ENCODE peak calls at places on chromosome 4, in five cellular contexts. One of them, this sample, is unnamed.

GRCh38 chr4:65665951-65666523 is 4.3 kb downstream of the EPHA5 start:
- DNase-seq in HFF-Myc: no peak
- DNase-seq in NCI-H1417: peak; percentile 55
- DNase-seq in heart right ventricle: no peak
- DNase-seq in activated naive CD4-positive, alpha-beta T cell: no peak
- DNase-seq in this sample: no peak

GRCh38 chr4:6232836-6233785 is 32.8 kb upstream of the JAKMIP1 start:
- DNase-seq in heart right ventricle: no peak
- DNase-seq in NCI-H1417: no peak
- DNase-seq in activated naive CD4-positive, alpha-beta T cell: no peak
- DNase-seq in HFF-Myc: no peak
- DNase-seq in this sample: no peak

GRCh38 chr4:85968945-85969830 is 390.7 kb downstream of the MAPK10 start:
- DNase-seq in HFF-Myc: peak; percentile 27
- DNase-seq in activated naive CD4-positive, alpha-beta T cell: no peak
- DNase-seq in heart right ventricle: no peak
- DNase-seq in NCI-H1417: peak; percentile 79
- DNase-seq in this sample: peak; percentile 15

GRCh38 chr4:95614684-95615205 is 66.0 kb upstream of the UNC5C start:
- DNase-seq in activated naive CD4-positive, alpha-beta T cell: no peak
- DNase-seq in NCI-H1417: no peak
- DNase-seq in heart right ventricle: no peak
- DNase-seq in HFF-Myc: no peak
- DNase-seq in this sample: no peak

GRCh38 chr4:86977621-86978184 is 42.9 kb downstream of the AFF1 start:
- DNase-seq in HFF-Myc: no peak
- DNase-seq in activated naive CD4-positive, alpha-beta T cell: no peak
- DNase-seq in heart right ventricle: no peak
- DNase-seq in NCI-H1417: no peak
- DNase-seq in this sample: no peak

GRCh38 chr4:78298618-78299017 is 241.5 kb downstream of the FRAS1 start:
- DNase-seq in HFF-Myc: no peak
- DNase-seq in NCI-H1417: no peak
- DNase-seq in heart right ventricle: no peak
- DNase-seq in activated naive CD4-positive, alpha-beta T cell: no peak
- DNase-seq in this sample: no peak

GRCh38 chr4:183867247-183867646 is 37.9 kb upstream of the STOX2 start:
- DNase-seq in heart right ventricle: no peak
- DNase-seq in HFF-Myc: no peak
- DNase-seq in NCI-H1417: no peak
- DNase-seq in activated naive CD4-positive, alpha-beta T cell: no peak
- DNase-seq in this sample: no peak

GRCh38 chr4:46804781-46805413 is 104.1 kb downstream of the COX7B2 start:
- DNase-seq in NCI-H1417: no peak
- DNase-seq in heart right ventricle: peak; percentile 8
- DNase-seq in HFF-Myc: no peak
- DNase-seq in activated naive CD4-positive, alpha-beta T cell: no peak
- DNase-seq in this sample: no peak

GRCh38 chr4:6916587-6917444 is 7.2 kb downstream of the TBC1D14 start:
- DNase-seq in activated naive CD4-positive, alpha-beta T cell: peak; percentile 13
- DNase-seq in NCI-H1417: no peak
- DNase-seq in HFF-Myc: no peak
- DNase-seq in heart right ventricle: no peak
- DNase-seq in this sample: no peak

GRCh38 chr4:122661661-122662160 is 40.8 kb upstream of the IL21 start:
- DNase-seq in NCI-H1417: no peak
- DNase-seq in HFF-Myc: no peak
- DNase-seq in activated naive CD4-positive, alpha-beta T cell: no peak
- DNase-seq in heart right ventricle: no peak
- DNase-seq in this sample: no peak

GRCh38 chr4:8044699-8045098 is 105.0 kb upstream of the AFAP1 start:
- DNase-seq in heart right ventricle: no peak
- DNase-seq in NCI-H1417: peak; percentile 97
- DNase-seq in activated naive CD4-positive, alpha-beta T cell: no peak
- DNase-seq in HFF-Myc: no peak
- DNase-seq in this sample: no peak

GRCh38 chr4:6840062-6840976 is 57.8 kb downstream of the KIAA0232 start:
- DNase-seq in activated naive CD4-positive, alpha-beta T cell: no peak
- DNase-seq in HFF-Myc: peak; percentile 57
- DNase-seq in heart right ventricle: no peak
- DNase-seq in NCI-H1417: no peak
- DNase-seq in this sample: no peak

GRCh38 chr4:87243426-87244053 is 23.1 kb upstream of the KLHL8 start:
- DNase-seq in HFF-Myc: no peak
- DNase-seq in activated naive CD4-positive, alpha-beta T cell: no peak
- DNase-seq in heart right ventricle: no peak
- DNase-seq in NCI-H1417: peak; percentile 26
- DNase-seq in this sample: no peak

GRCh38 chr4:95248713-95249401 is 299.9 kb downstream of the UNC5C start:
- DNase-seq in heart right ventricle: no peak
- DNase-seq in HFF-Myc: no peak
- DNase-seq in activated naive CD4-positive, alpha-beta T cell: no peak
- DNase-seq in NCI-H1417: no peak
- DNase-seq in this sample: no peak

GRCh38 chr4:85603437-85604336 is 128.7 kb downstream of the ARHGAP24 start:
- DNase-seq in NCI-H1417: no peak
- DNase-seq in heart right ventricle: no peak
- DNase-seq in HFF-Myc: peak; percentile 45
- DNase-seq in activated naive CD4-positive, alpha-beta T cell: no peak
- DNase-seq in this sample: no peak

GRCh38 chr4:53185853-53186590 is 179.8 kb downstream of the SCFD2 start:
- DNase-seq in activated naive CD4-positive, alpha-beta T cell: no peak
- DNase-seq in heart right ventricle: no peak
- DNase-seq in HFF-Myc: no peak
- DNase-seq in NCI-H1417: no peak
- DNase-seq in this sample: peak; percentile 36

GRCh38 chr4:139665690-139666529 is at the start of gene MGST2:
- DNase-seq in activated naive CD4-positive, alpha-beta T cell: peak; percentile 7
- DNase-seq in heart right ventricle: peak; percentile 80
- DNase-seq in NCI-H1417: peak; percentile 30
- DNase-seq in HFF-Myc: no peak
- DNase-seq in this sample: no peak

GRCh38 chr4:84596826-84597225 is 13.9 kb downstream of the CDS1 start:
- DNase-seq in NCI-H1417: peak; percentile 52
- DNase-seq in HFF-Myc: no peak
- DNase-seq in activated naive CD4-positive, alpha-beta T cell: no peak
- DNase-seq in heart right ventricle: no peak
- DNase-seq in this sample: no peak

GRCh38 chr4:4792516-4792915 is 66.9 kb upstream of the MSX1 start:
- DNase-seq in activated naive CD4-positive, alpha-beta T cell: no peak
- DNase-seq in HFF-Myc: no peak
- DNase-seq in heart right ventricle: no peak
- DNase-seq in NCI-H1417: no peak
- DNase-seq in this sample: peak; percentile 6

GRCh38 chr4:143406523-143406922 is 69.8 kb downstream of the GAB1 start:
- DNase-seq in NCI-H1417: no peak
- DNase-seq in heart right ventricle: peak; percentile 42
- DNase-seq in HFF-Myc: no peak
- DNase-seq in activated naive CD4-positive, alpha-beta T cell: no peak
- DNase-seq in this sample: no peak

GRCh38 chr4:101774807-101775206 is 15.7 kb upstream of the BANK1 start:
- DNase-seq in heart right ventricle: no peak
- DNase-seq in activated naive CD4-positive, alpha-beta T cell: no peak
- DNase-seq in NCI-H1417: no peak
- DNase-seq in HFF-Myc: peak; percentile 1
- DNase-seq in this sample: no peak

GRCh38 chr4:26326791-26327190 is 6.0 kb downstream of the RBPJ start:
- DNase-seq in heart right ventricle: no peak
- DNase-seq in NCI-H1417: no peak
- DNase-seq in HFF-Myc: peak; percentile 57
- DNase-seq in activated naive CD4-positive, alpha-beta T cell: no peak
- DNase-seq in this sample: peak; percentile 89

GRCh38 chr4:56655209-56655626 is 25.9 kb downstream of the HOPX start:
- DNase-seq in activated naive CD4-positive, alpha-beta T cell: peak; percentile 4
- DNase-seq in heart right ventricle: peak; percentile 14
- DNase-seq in HFF-Myc: no peak
- DNase-seq in NCI-H1417: peak; percentile 21
- DNase-seq in this sample: no peak

GRCh38 chr4:47106561-47106960 is 75.2 kb downstream of the GABRB1 start:
- DNase-seq in activated naive CD4-positive, alpha-beta T cell: no peak
- DNase-seq in HFF-Myc: no peak
- DNase-seq in heart right ventricle: no peak
- DNase-seq in NCI-H1417: no peak
- DNase-seq in this sample: no peak

GRCh38 chr4:81620442-81620841 is 148.7 kb upstream of the RASGEF1B start:
- DNase-seq in activated naive CD4-positive, alpha-beta T cell: no peak
- DNase-seq in heart right ventricle: no peak
- DNase-seq in HFF-Myc: no peak
- DNase-seq in NCI-H1417: no peak
- DNase-seq in this sample: no peak

GRCh38 chr4:142091691-142092182 is 455.4 kb downstream of the IL15 start:
- DNase-seq in activated naive CD4-positive, alpha-beta T cell: no peak
- DNase-seq in heart right ventricle: no peak
- DNase-seq in HFF-Myc: peak; percentile 83
- DNase-seq in NCI-H1417: no peak
- DNase-seq in this sample: peak; percentile 74

GRCh38 chr4:66555301-66555700 is 885.0 kb upstream of the EPHA5 start:
- DNase-seq in activated naive CD4-positive, alpha-beta T cell: no peak
- DNase-seq in NCI-H1417: no peak
- DNase-seq in heart right ventricle: no peak
- DNase-seq in HFF-Myc: no peak
- DNase-seq in this sample: no peak

GRCh38 chr4:185039508-185040273 is 21.4 kb downstream of the HELT start:
- DNase-seq in NCI-H1417: peak; percentile 32
- DNase-seq in HFF-Myc: peak; percentile 16
- DNase-seq in heart right ventricle: no peak
- DNase-seq in activated naive CD4-positive, alpha-beta T cell: no peak
- DNase-seq in this sample: peak; percentile 37

GRCh38 chr4:187767687-187768086 is 227.9 kb upstream of the ZFP42 start:
- DNase-seq in HFF-Myc: no peak
- DNase-seq in NCI-H1417: no peak
- DNase-seq in activated naive CD4-positive, alpha-beta T cell: no peak
- DNase-seq in heart right ventricle: no peak
- DNase-seq in this sample: no peak

This sample was measured in AG04450.